ENCODE peak calls at places on chromosomes 7 and 10, in seven cellular contexts. One of them, this sample, is unnamed.

GRCh38 chr10:103612462-103613365 is 119.2 kb downstream of the NEURL1 start:
- DNase-seq in upper lobe of left lung: no peak
- DNase-seq in H54: peak; percentile 47
- DNase-seq in stimulated activated CD4-positive, alpha-beta T cell treated with anti-CD3 and anti-CD28 coated beads, Interleukin-1b, Interleukin-23, amount 100 ng/mL, for 1 hour: no peak
- DNase-seq in CD4-positive, alpha-beta T cell: no peak
- DNase-seq in anterior cingulate cortex: peak; percentile 13
- DNase-seq in HT-29: no peak
- DNase-seq in this sample: peak; percentile 89

GRCh38 chr7:2046581-2047271 is 186.0 kb downstream of the MAD1L1 start:
- DNase-seq in HT-29: no peak
- DNase-seq in anterior cingulate cortex: no peak
- DNase-seq in stimulated activated CD4-positive, alpha-beta T cell treated with anti-CD3 and anti-CD28 coated beads, Interleukin-1b, Interleukin-23, amount 100 ng/mL, for 1 hour: no peak
- DNase-seq in CD4-positive, alpha-beta T cell: no peak
- DNase-seq in H54: no peak
- DNase-seq in upper lobe of left lung: no peak
- DNase-seq in this sample: no peak

GRCh38 chr7:143434660-143435059 is 8.6 kb upstream of the TAS2R60 start:
- DNase-seq in HT-29: peak; percentile 17
- DNase-seq in H54: no peak
- DNase-seq in anterior cingulate cortex: no peak
- DNase-seq in upper lobe of left lung: no peak
- DNase-seq in CD4-positive, alpha-beta T cell: no peak
- DNase-seq in stimulated activated CD4-positive, alpha-beta T cell treated with anti-CD3 and anti-CD28 coated beads, Interleukin-1b, Interleukin-23, amount 100 ng/mL, for 1 hour: no peak
- DNase-seq in this sample: peak; percentile 77

GRCh38 chr7:31087351-31087750 is 35.2 kb downstream of the ADCYAP1R1 start:
- DNase-seq in HT-29: no peak
- DNase-seq in CD4-positive, alpha-beta T cell: no peak
- DNase-seq in upper lobe of left lung: no peak
- DNase-seq in stimulated activated CD4-positive, alpha-beta T cell treated with anti-CD3 and anti-CD28 coated beads, Interleukin-1b, Interleukin-23, amount 100 ng/mL, for 1 hour: no peak
- DNase-seq in anterior cingulate cortex: no peak
- DNase-seq in H54: no peak
- DNase-seq in this sample: no peak

GRCh38 chr7:116988363-116988989 is 35.2 kb downstream of the ST7 start:
- DNase-seq in HT-29: peak; percentile 47
- DNase-seq in upper lobe of left lung: no peak
- DNase-seq in H54: no peak
- DNase-seq in stimulated activated CD4-positive, alpha-beta T cell treated with anti-CD3 and anti-CD28 coated beads, Interleukin-1b, Interleukin-23, amount 100 ng/mL, for 1 hour: no peak
- DNase-seq in CD4-positive, alpha-beta T cell: no peak
- DNase-seq in anterior cingulate cortex: no peak
- DNase-seq in this sample: no peak

GRCh38 chr10:68900427-68901105 is 549 bp upstream of the DDX50 start:
- DNase-seq in HT-29: no peak
- DNase-seq in H54: no peak
- DNase-seq in anterior cingulate cortex: peak; percentile 90
- DNase-seq in CD4-positive, alpha-beta T cell: no peak
- DNase-seq in upper lobe of left lung: peak; percentile 94
- DNase-seq in stimulated activated CD4-positive, alpha-beta T cell treated with anti-CD3 and anti-CD28 coated beads, Interleukin-1b, Interleukin-23, amount 100 ng/mL, for 1 hour: no peak
- DNase-seq in this sample: no peak

GRCh38 chr7:115748123-115748738 is 282.3 kb downstream of the TFEC start:
- DNase-seq in H54: no peak
- DNase-seq in stimulated activated CD4-positive, alpha-beta T cell treated with anti-CD3 and anti-CD28 coated beads, Interleukin-1b, Interleukin-23, amount 100 ng/mL, for 1 hour: no peak
- DNase-seq in anterior cingulate cortex: no peak
- DNase-seq in HT-29: peak; percentile 68
- DNase-seq in CD4-positive, alpha-beta T cell: no peak
- DNase-seq in upper lobe of left lung: no peak
- DNase-seq in this sample: peak; percentile 9

GRCh38 chr7:158065340-158065739 is 522.3 kb downstream of the PTPRN2 start:
- DNase-seq in upper lobe of left lung: no peak
- DNase-seq in H54: no peak
- DNase-seq in stimulated activated CD4-positive, alpha-beta T cell treated with anti-CD3 and anti-CD28 coated beads, Interleukin-1b, Interleukin-23, amount 100 ng/mL, for 1 hour: no peak
- DNase-seq in CD4-positive, alpha-beta T cell: no peak
- DNase-seq in HT-29: no peak
- DNase-seq in anterior cingulate cortex: no peak
- DNase-seq in this sample: no peak

GRCh38 chr7:32942783-32943653 is 14.2 kb upstream of the FKBP9 start:
- DNase-seq in upper lobe of left lung: peak; percentile 96
- DNase-seq in HT-29: peak; percentile 91
- DNase-seq in anterior cingulate cortex: peak; percentile 78
- DNase-seq in stimulated activated CD4-positive, alpha-beta T cell treated with anti-CD3 and anti-CD28 coated beads, Interleukin-1b, Interleukin-23, amount 100 ng/mL, for 1 hour: peak; percentile 41
- DNase-seq in CD4-positive, alpha-beta T cell: peak; percentile 55
- DNase-seq in H54: peak; percentile 96
- DNase-seq in this sample: peak; percentile 83

GRCh38 chr10:68992721-68993440 is 4.3 kb downstream of the KIFBP start:
- DNase-seq in CD4-positive, alpha-beta T cell: no peak
- DNase-seq in anterior cingulate cortex: no peak
- DNase-seq in upper lobe of left lung: no peak
- DNase-seq in HT-29: no peak
- DNase-seq in H54: peak; percentile 34
- DNase-seq in stimulated activated CD4-positive, alpha-beta T cell treated with anti-CD3 and anti-CD28 coated beads, Interleukin-1b, Interleukin-23, amount 100 ng/mL, for 1 hour: no peak
- DNase-seq in this sample: peak; percentile 78

GRCh38 chr7:5420108-5420840 is 3.4 kb downstream of the TNRC18 start:
- DNase-seq in CD4-positive, alpha-beta T cell: no peak
- DNase-seq in HT-29: peak; percentile 23
- DNase-seq in H54: no peak
- DNase-seq in anterior cingulate cortex: peak; percentile 55
- DNase-seq in stimulated activated CD4-positive, alpha-beta T cell treated with anti-CD3 and anti-CD28 coated beads, Interleukin-1b, Interleukin-23, amount 100 ng/mL, for 1 hour: no peak
- DNase-seq in upper lobe of left lung: peak; percentile 89
- DNase-seq in this sample: peak; percentile 24

GRCh38 chr7:156753630-156754029 is 113.1 kb downstream of the RNF32 start:
- DNase-seq in anterior cingulate cortex: no peak
- DNase-seq in upper lobe of left lung: no peak
- DNase-seq in stimulated activated CD4-positive, alpha-beta T cell treated with anti-CD3 and anti-CD28 coated beads, Interleukin-1b, Interleukin-23, amount 100 ng/mL, for 1 hour: no peak
- DNase-seq in HT-29: no peak
- DNase-seq in H54: no peak
- DNase-seq in CD4-positive, alpha-beta T cell: no peak
- DNase-seq in this sample: no peak